ENCODE peak calls at places on chromosomes 11 and 22, in eight cellular contexts. J is NCI-H1092 treated with DMSO at 0.1 percent for 48 hours; B is myocyte; G is body of pancreas; R is substantia nigra; Q is cerebellar nuclear complex; M is effector CD4-positive, alpha-beta T cell; Y is H4. K is an unnamed sample.

GRCh38 chr11:128724891-128725611 is 31.2 kb downstream of the FLI1 start:
- DNase-seq in J (no peak), B (no peak), G (no peak), R (no peak), Q (no peak), M (no peak), Y (no peak), K (no peak)

GRCh38 chr11:28738549-28738948 is 630.4 kb downstream of the METTL15 start:
- DNase-seq in J (no peak), B (no peak), G (no peak), R (no peak), Q (no peak), M (no peak), Y (no peak), K (peak)

GRCh38 chr22:21041937-21042336 is 3.8 kb upstream of the LRRC74B start:
- DNase-seq in J (no peak), B (peak), G (no peak), R (no peak), Q (no peak), M (no peak), Y (no peak), K (peak)

GRCh38 chr11:58524232-58525036 is 16.5 kb upstream of the OR5B21 start:
- DNase-seq in J (peak), B (peak), G (peak), R (peak), Q (peak), M (peak), Y (peak), K (peak)

GRCh38 chr11:13760115-13760514 is 91.6 kb downstream of the FAR1 start:
- DNase-seq in J (no peak), B (no peak), G (no peak), R (no peak), Q (no peak), M (no peak), Y (no peak), K (peak)

GRCh38 chr22:47290706-47291430 is 528.4 kb downstream of the TBC1D22A start:
- DNase-seq in J (no peak), B (no peak), G (no peak), R (no peak), Q (no peak), M (no peak), Y (no peak), K (no peak)

GRCh38 chr11:65329944-65330403 is 3.7 kb upstream of the DPF2 start:
- DNase-seq in J (peak), B (peak), G (peak), R (peak), Q (peak), M (peak), Y (peak), K (peak)

GRCh38 chr11:134995746-134996145 is 583.7 kb upstream of the B3GAT1 start:
- DNase-seq in J (no peak), B (no peak), G (no peak), R (no peak), Q (no peak), M (no peak), Y (no peak), K (no peak)

GRCh38 chr22:20509344-20510047 is 2.1 kb downstream of the MED15 start:
- DNase-seq in J (no peak), B (peak), G (peak), R (peak), Q (no peak), M (peak), Y (peak), K (peak)

GRCh38 chr11:130037881-130038601 is 31.7 kb upstream of the APLP2 start:
- DNase-seq in J (no peak), B (no peak), G (no peak), R (no peak), Q (no peak), M (no peak), Y (no peak), K (no peak)

GRCh38 chr11:112628676-112629075 is 332.5 kb upstream of the NCAM1 start:
- DNase-seq in J (no peak), B (peak), G (no peak), R (no peak), Q (no peak), M (no peak), Y (no peak), K (no peak)

GRCh38 chr11:67397536-67397935 is 4.1 kb downstream of the PPP1CA start:
- DNase-seq in J (no peak), B (no peak), G (no peak), R (no peak), Q (no peak), M (no peak), Y (no peak), K (no peak)

GRCh38 chr11:27391336-27392015 is 28.5 kb upstream of the CCDC34 start:
- DNase-seq in J (no peak), B (no peak), G (no peak), R (no peak), Q (no peak), M (no peak), Y (no peak), K (no peak)

GRCh38 chr11:117315285-117316196 is 515 bp downstream of the BACE1 start:
- DNase-seq in J (no peak), B (no peak), G (no peak), R (no peak), Q (no peak), M (no peak), Y (no peak), K (no peak)

GRCh38 chr11:18492888-18493287 is 33.9 kb downstream of the TSG101 start:
- DNase-seq in J (no peak), B (peak), G (no peak), R (no peak), Q (no peak), M (no peak), Y (no peak), K (no peak)

GRCh38 chr22:35615156-35615555 is 2.0 kb downstream of the MB start:
- DNase-seq in J (no peak), B (no peak), G (no peak), R (no peak), Q (no peak), M (no peak), Y (no peak), K (no peak)

GRCh38 chr22:49152146-49152929 is 675.3 kb downstream of the BRD1 start:
- DNase-seq in J (no peak), B (no peak), G (no peak), R (no peak), Q (no peak), M (no peak), Y (no peak), K (no peak)

GRCh38 chr11:64448599-64449380 is 89.8 kb downstream of the RPS6KA4 start:
- DNase-seq in J (peak), B (peak), G (peak), R (peak), Q (peak), M (peak), Y (peak), K (peak)

GRCh38 chr11:57476223-57476882 is 16.0 kb downstream of the RTN4RL2 start:
- DNase-seq in J (no peak), B (no peak), G (peak), R (no peak), Q (no peak), M (no peak), Y (no peak), K (no peak)

GRCh38 chr11:2406878-2407410 is 6.4 kb downstream of the TSSC4 start:
- DNase-seq in J (no peak), B (no peak), G (no peak), R (no peak), Q (no peak), M (no peak), Y (no peak), K (no peak)

GRCh38 chr11:12692238-12693074 is 18.2 kb downstream of the TEAD1 start:
- DNase-seq in J (peak), B (peak), G (peak), R (peak), Q (no peak), M (no peak), Y (peak), K (peak)

GRCh38 chr11:28241760-28242159 is 133.6 kb downstream of the METTL15 start:
- DNase-seq in J (no peak), B (no peak), G (no peak), R (no peak), Q (no peak), M (no peak), Y (no peak), K (no peak)

GRCh38 chr11:45643585-45643984 is 21.8 kb downstream of the CHST1 start:
- DNase-seq in J (no peak), B (no peak), G (no peak), R (no peak), Q (no peak), M (no peak), Y (no peak), K (no peak)

GRCh38 chr11:82927264-82927880 is 25.8 kb downstream of the DDIAS start:
- DNase-seq in J (peak), B (peak), G (no peak), R (no peak), Q (no peak), M (peak), Y (peak), K (peak)

GRCh38 chr11:32884770-32885384 is 7.7 kb upstream of the QSER1 start:
- DNase-seq in J (no peak), B (peak), G (no peak), R (no peak), Q (no peak), M (no peak), Y (no peak), K (no peak)

GRCh38 chr11:60978546-60979380 is 7.3 kb downstream of the CD6 start:
- DNase-seq in J (no peak), B (peak), G (no peak), R (no peak), Q (no peak), M (no peak), Y (no peak), K (no peak)

GRCh38 chr11:76380161-76380976 is 563 bp downstream of the THAP12 start:
- DNase-seq in J (peak), B (peak), G (peak), R (no peak), Q (no peak), M (peak), Y (no peak), K (peak)

GRCh38 chr11:105092255-105093239 is 47.0 kb downstream of the CARD18 start:
- DNase-seq in J (no peak), B (peak), G (no peak), R (no peak), Q (no peak), M (no peak), Y (no peak), K (peak)

GRCh38 chr22:26673485-26673884 is 16.1 kb downstream of the MIAT start:
- DNase-seq in J (no peak), B (no peak), G (no peak), R (no peak), Q (no peak), M (peak), Y (no peak), K (no peak)

GRCh38 chr11:104917259-104918112 is 19.2 kb upstream of the CASP12 start:
- DNase-seq in J (no peak), B (peak), G (no peak), R (no peak), Q (no peak), M (no peak), Y (no peak), K (no peak)

GRCh38 chr11:69121621-69122336 is 34.0 kb upstream of the SMIM38 start:
- DNase-seq in J (no peak), B (no peak), G (no peak), R (no peak), Q (no peak), M (no peak), Y (no peak), K (no peak)

GRCh38 chr11:45141171-45141570 is 5.3 kb upstream of the PRDM11 start:
- DNase-seq in J (no peak), B (peak), G (no peak), R (no peak), Q (no peak), M (no peak), Y (no peak), K (no peak)

GRCh38 chr11:46250071-46251052 is 27.1 kb upstream of the CREB3L1 start:
- DNase-seq in J (no peak), B (peak), G (no peak), R (no peak), Q (no peak), M (no peak), Y (no peak), K (peak)

GRCh38 chr11:6618117-6619020 is 853 bp downstream of the TPP1 start:
- DNase-seq in J (no peak), B (peak), G (no peak), R (peak), Q (no peak), M (peak), Y (peak), K (peak)

GRCh38 chr11:77436501-77436900 is 37.4 kb downstream of the PAK1 start:
- DNase-seq in J (no peak), B (no peak), G (no peak), R (no peak), Q (no peak), M (no peak), Y (no peak), K (no peak)

GRCh38 chr11:71396548-71397123 is 51.6 kb downstream of the DHCR7 start:
- DNase-seq in J (peak), B (peak), G (no peak), R (no peak), Q (no peak), M (no peak), Y (no peak), K (no peak)

GRCh38 chr22:26573026-26573662 is 16.8 kb downstream of the TPST2 start:
- DNase-seq in J (no peak), B (no peak), G (no peak), R (peak), Q (no peak), M (no peak), Y (no peak), K (peak)

GRCh38 chr11:1126935-1127663 is 30.7 kb upstream of the MUC5AC start:
- DNase-seq in J (no peak), B (no peak), G (no peak), R (no peak), Q (no peak), M (no peak), Y (no peak), K (no peak)

K was measured in IMR-90.